ENCODE peak calls at places on chromosomes 2 and 18, in six cellular contexts. G, J, K, M, V and Q are unnamed samples.

GRCh38 chr2:33457588-33458247 is 18.7 kb upstream of the RASGRP3 start:
- DNase-seq in J (no peak), V (no peak), G (no peak), K (no peak), M (peak; percentile 67), Q (no peak)

GRCh38 chr2:98598781-98599428 is 9.4 kb downstream of the COA5 start:
- DNase-seq in K (no peak), J (no peak), G (no peak), M (no peak), V (no peak), Q (no peak)

GRCh38 chr2:132911726-132912724 is 242.0 kb upstream of the LYPD1 start:
- DNase-seq in J (no peak), M (no peak), V (no peak), K (no peak), G (no peak), Q (no peak)

GRCh38 chr2:24740142-24740541 is 53.0 kb downstream of the PTRHD1 start:
- DNase-seq in M (no peak), J (no peak), K (no peak), V (no peak), G (no peak), Q (no peak)

GRCh38 chr2:175107146-175107545 is 60.9 kb downstream of the ATF2 start:
- DNase-seq in V (no peak), K (no peak), J (no peak), G (no peak), M (no peak), Q (peak; percentile 9)

GRCh38 chr2:29921560-29921915 is at the start of gene ALK:
- DNase-seq in G (peak; percentile 94), V (no peak), K (peak; percentile 58), J (no peak), M (peak; percentile 78), Q (peak; percentile 7)

GRCh38 chr2:173940208-173941020 is 24.8 kb downstream of the SP3 start:
- DNase-seq in K (no peak), M (no peak), J (no peak), V (no peak), G (no peak), Q (no peak)

GRCh38 chr2:226726546-226726945 is 73.1 kb downstream of the IRS1 start:
- DNase-seq in J (no peak), V (no peak), M (no peak), K (no peak), G (no peak), Q (no peak)

GRCh38 chr2:12074126-12074883 is 327.9 kb downstream of the LPIN1 start:
- DNase-seq in K (no peak), M (no peak), V (no peak), G (no peak), J (no peak), Q (no peak)

GRCh38 chr18:75071866-75072671 is 136.9 kb downstream of the PTGR3 start:
- DNase-seq in G (peak; percentile 56), J (no peak), K (no peak), M (no peak), V (no peak), Q (no peak)

GRCh38 chr18:58529714-58530354 is 99.1 kb downstream of the ALPK2 start:
- DNase-seq in M (no peak), K (peak; percentile 60), G (no peak), V (no peak), J (peak; percentile 31), Q (no peak)

GRCh38 chr2:64624108-64624610 is 29.6 kb downstream of the SERTAD2 start:
- DNase-seq in J (no peak), G (no peak), V (no peak), K (no peak), M (no peak), Q (no peak)

GRCh38 chr18:55781481-55781957 is 193.5 kb upstream of the TCF4 start:
- DNase-seq in M (peak; percentile 30), K (peak; percentile 53), V (no peak), G (no peak), J (no peak), Q (peak; percentile 14)

GRCh38 chr2:219702796-219703545 is 75.5 kb downstream of the SLC4A3 start:
- DNase-seq in K (no peak), J (no peak), G (peak; percentile 80), V (no peak), M (no peak), Q (no peak)

GRCh38 chr18:57422313-57422872 is 12.8 kb upstream of the ONECUT2 start:
- DNase-seq in K (no peak), J (no peak), V (no peak), G (no peak), M (no peak), Q (no peak)

GRCh38 chr2:65353927-65354326 is 78.5 kb downstream of the SPRED2 start:
- DNase-seq in J (no peak), M (no peak), G (no peak), K (no peak), V (no peak), Q (no peak)

GRCh38 chr2:223166215-223166493 is 114.2 kb downstream of the KCNE4 start:
- DNase-seq in K (no peak), M (no peak), J (no peak), G (no peak), V (no peak), Q (no peak)

GRCh38 chr18:80258640-80259039 is 11.3 kb upstream of the PARD6G start:
- DNase-seq in M (no peak), G (no peak), V (no peak), J (no peak), K (no peak), Q (no peak)

GRCh38 chr2:41698787-41699422 is 348.9 kb upstream of the PKDCC start:
- DNase-seq in G (peak; percentile 63), K (no peak), J (peak; percentile 13), V (no peak), M (no peak), Q (no peak)

GRCh38 chr2:241808701-241809382 is at the start of gene NEU4:
- DNase-seq in K (no peak), V (peak; percentile 72), J (no peak), G (peak; percentile 52), M (no peak), Q (no peak)

GRCh38 chr2:34954758-34955157 is 1355.7 kb upstream of the FAM98A start:
- DNase-seq in V (no peak), J (no peak), K (no peak), M (no peak), G (no peak), Q (no peak)

GRCh38 chr2:223062304-223062845 is 10.4 kb downstream of the KCNE4 start:
- DNase-seq in V (no peak), M (no peak), G (no peak), J (no peak), K (no peak), Q (peak; percentile 94)

GRCh38 chr2:235406420-235406819 is 87.4 kb upstream of the AGAP1 start:
- DNase-seq in J (no peak), V (no peak), K (no peak), G (no peak), M (no peak), Q (no peak)

GRCh38 chr2:75705921-75706320 is 4.8 kb downstream of the GCFC2 start:
- DNase-seq in M (no peak), G (no peak), J (no peak), K (no peak), V (no peak), Q (no peak)

GRCh38 chr2:69134546-69134945 is 121.6 kb downstream of the ANTXR1 start:
- DNase-seq in J (no peak), V (no peak), K (no peak), M (no peak), G (no peak), Q (no peak)

GRCh38 chr2:215465246-215465645 is 29.4 kb upstream of the FN1 start:
- DNase-seq in M (no peak), V (no peak), J (no peak), K (no peak), G (no peak), Q (no peak)

GRCh38 chr2:172248381-172249173 is 145.9 kb upstream of the DLX2 start:
- DNase-seq in K (no peak), G (no peak), M (no peak), V (no peak), J (peak; percentile 76), Q (no peak)

GRCh38 chr2:183162362-183162761 is 38.1 kb downstream of the NUP35 start:
- DNase-seq in M (no peak), V (no peak), J (no peak), K (peak; percentile 62), G (no peak), Q (no peak)

GRCh38 chr2:232981356-232981755 is 31.7 kb downstream of the NGEF start:
- DNase-seq in V (peak; percentile 13), K (no peak), G (no peak), J (peak; percentile 83), M (no peak), Q (no peak)

GRCh38 chr2:147937744-147938349 is 82.7 kb downstream of the ORC4 start:
- DNase-seq in J (no peak), G (no peak), V (no peak), M (no peak), K (peak; percentile 3), Q (no peak)

GRCh38 chr2:230798769-230799399 is 65.9 kb upstream of the ITM2C start:
- DNase-seq in V (no peak), G (no peak), M (no peak), J (no peak), K (peak; percentile 63), Q (no peak)

GRCh38 chr2:30359644-30360167 is 87.3 kb upstream of the LCLAT1 start:
- DNase-seq in K (no peak), V (no peak), M (no peak), J (no peak), G (peak; percentile 71), Q (no peak)

GRCh38 chr18:199768-200167 is 41.4 kb downstream of the USP14 start:
- DNase-seq in J (no peak), K (no peak), M (no peak), V (no peak), G (no peak), Q (no peak)

GRCh38 chr2:3001595-3002184 is 375.9 kb downstream of the EIPR1 start:
- DNase-seq in V (no peak), G (no peak), K (peak; percentile 22), M (no peak), J (no peak), Q (no peak)
- TF ChIP-seq CTCF in V (peak; percentile 53), G (peak; percentile 27), K (peak; percentile 44), M (no peak), J (no peak), Q (no peak)

GRCh38 chr2:105744909-105745853 is at the start of gene NCK2:
- DNase-seq in J (peak; percentile 34), V (no peak), G (peak; percentile 71), K (no peak), M (no peak), Q (no peak)
- TF ChIP-seq CTCF in J (no peak), V (peak; percentile 23), G (no peak), K (no peak), M (peak; percentile 9), Q (no peak)

GRCh38 chr18:12686100-12686499 is 16.4 kb downstream of the CEP76 start:
- DNase-seq in G (no peak), V (no peak), K (no peak), J (peak; percentile 8), M (no peak), Q (no peak)
- TF ChIP-seq CTCF in G (no peak), V (peak; percentile 48), K (peak; percentile 36), J (peak; percentile 48), M (no peak), Q (no peak)

DNA sequence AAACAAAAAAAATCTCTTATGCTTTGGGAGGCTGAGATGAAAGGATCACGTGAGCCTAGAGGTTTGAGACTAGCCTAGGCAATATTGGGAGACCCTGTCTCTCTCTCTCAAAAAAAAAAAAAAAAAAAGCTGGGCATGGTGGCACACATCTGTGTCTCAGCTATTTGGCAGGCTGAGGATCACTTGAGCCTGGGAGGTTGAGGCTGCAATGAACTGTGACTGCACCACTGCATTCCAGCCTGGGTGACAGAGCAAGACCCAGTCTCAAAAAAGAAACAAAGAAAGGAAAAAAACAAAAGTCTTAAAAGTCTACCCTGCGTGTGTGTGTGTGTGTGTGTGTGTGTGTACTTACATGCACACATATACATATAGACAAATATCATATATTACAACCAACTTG is 25.3 kb upstream of the OR6B3 start:
- DNase-seq in K (no peak), V (no peak), G (no peak), M (no peak), J (no peak), Q (no peak)
- TF ChIP-seq CTCF in K (no peak), V (no peak), G (no peak), M (no peak), J (no peak), Q (no peak)